ENCODE peak calls at places on chromosomes 5 and 9, in four cellular contexts. One of them, this sample, is unnamed.

GRCh38 chr5:92769986-92770385 is 811.0 kb downstream of the NR2F1-AS1 start:
- DNase-seq in GM04504: no peak
- DNase-seq in dorsolateral prefrontal cortex: no peak
- DNase-seq in GDM1: no peak
- DNase-seq in this sample: no peak

GRCh38 chr9:135978650-135979461 is 17.7 kb upstream of the UBAC1 start:
- DNase-seq in GM04504: no peak
- DNase-seq in dorsolateral prefrontal cortex: no peak
- DNase-seq in GDM1: no peak
- DNase-seq in this sample: peak

GRCh38 chr5:119312403-119312802 is 43.4 kb upstream of the TNFAIP8 start:
- DNase-seq in GM04504: no peak
- DNase-seq in dorsolateral prefrontal cortex: no peak
- DNase-seq in GDM1: no peak
- DNase-seq in this sample: no peak

GRCh38 chr5:151148583-151148982 is 9.0 kb downstream of the ANXA6 start:
- DNase-seq in GM04504: no peak
- DNase-seq in dorsolateral prefrontal cortex: no peak
- DNase-seq in GDM1: no peak
- DNase-seq in this sample: no peak

GRCh38 chr5:140734354-140734753 is 34.1 kb downstream of the ZMAT2 start:
- DNase-seq in GM04504: no peak
- DNase-seq in dorsolateral prefrontal cortex: no peak
- DNase-seq in GDM1: no peak
- DNase-seq in this sample: no peak

GRCh38 chr5:95591490-95591901 is 28.4 kb upstream of the GPR150 start:
- DNase-seq in GM04504: peak
- DNase-seq in dorsolateral prefrontal cortex: no peak
- DNase-seq in GDM1: no peak
- DNase-seq in this sample: no peak

GRCh38 chr9:123652416-123652815 is 277.5 kb downstream of the DENND1A start:
- DNase-seq in GM04504: no peak
- DNase-seq in dorsolateral prefrontal cortex: peak
- DNase-seq in GDM1: no peak
- DNase-seq in this sample: no peak

GRCh38 chr9:13186774-13187173 is 92.7 kb downstream of the MPDZ start:
- DNase-seq in GM04504: no peak
- DNase-seq in dorsolateral prefrontal cortex: no peak
- DNase-seq in GDM1: no peak
- DNase-seq in this sample: no peak

GRCh38 chr5:52853573-52854163 is 66.0 kb downstream of the ITGA1 start:
- DNase-seq in GM04504: peak
- DNase-seq in dorsolateral prefrontal cortex: no peak
- DNase-seq in GDM1: no peak
- DNase-seq in this sample: no peak

GRCh38 chr5:119274024-119274766 is 81.6 kb upstream of the TNFAIP8 start:
- DNase-seq in GM04504: no peak
- DNase-seq in dorsolateral prefrontal cortex: no peak
- DNase-seq in GDM1: no peak
- DNase-seq in this sample: no peak

GRCh38 chr9:99144966-99145365 is 40.1 kb downstream of the TGFBR1 start:
- DNase-seq in GM04504: no peak
- DNase-seq in dorsolateral prefrontal cortex: no peak
- DNase-seq in GDM1: no peak
- DNase-seq in this sample: no peak

GRCh38 chr9:112380771-112381181 is 868 bp downstream of the HSDL2 start:
- DNase-seq in GM04504: no peak
- DNase-seq in dorsolateral prefrontal cortex: no peak
- DNase-seq in GDM1: no peak
- DNase-seq in this sample: no peak

GRCh38 chr5:125503958-125504357 is 757.5 kb upstream of the ZNF608 start:
- DNase-seq in GM04504: no peak
- DNase-seq in dorsolateral prefrontal cortex: no peak
- DNase-seq in GDM1: no peak
- DNase-seq in this sample: no peak

This sample was measured in hippocampal formation.